ENCODE peak calls at places on chromosomes 16 and 17, in nine cellular contexts. T, Y, R, K, W, S, N, B and M are unnamed samples.

GRCh38 chr16:82108101-82108500 is 61.9 kb downstream of the MPHOSPH6 start:
- DNase-seq in T (no peak), Y (no peak), R (no peak), K (no peak), W (no peak), S (no peak), N (no peak), B (no peak), M (no peak)

GRCh38 chr17:61731330-61731729 is 132.0 kb downstream of the BRIP1 start:
- DNase-seq in T (no peak), Y (no peak), R (no peak), K (no peak), W (no peak), S (no peak), N (no peak), B (no peak), M (no peak)

GRCh38 chr16:14302399-14303181 is 231.5 kb downstream of the MRTFB start:
- DNase-seq in T (no peak), Y (peak; percentile 22), R (no peak), K (no peak), W (peak; percentile 67), S (peak; percentile 73), N (no peak), B (peak; percentile 69), M (no peak)

GRCh38 chr16:87951550-87952538 is 610 bp downstream of the BANP start:
- DNase-seq in T (no peak), Y (no peak), R (no peak), K (peak; percentile 61), W (no peak), S (peak; percentile 87), N (no peak), B (peak; percentile 52), M (no peak)

GRCh38 chr16:66935319-66936011 is at the start of gene CES2:
- DNase-seq in T (peak; percentile 30), Y (peak; percentile 85), R (no peak), K (peak; percentile 62), W (no peak), S (peak; percentile 91), N (no peak), B (peak; percentile 86), M (peak; percentile 90)

GRCh38 chr17:57569860-57570259 is 175.2 kb downstream of the CCDC182 start:
- DNase-seq in T (no peak), Y (no peak), R (no peak), K (no peak), W (no peak), S (no peak), N (no peak), B (no peak), M (no peak)

GRCh38 chr16:4471869-4472268 is 2.6 kb downstream of the NMRAL1 start:
- DNase-seq in T (no peak), Y (no peak), R (no peak), K (no peak), W (no peak), S (no peak), N (no peak), B (no peak), M (peak; percentile 37)

GRCh38 chr17:43021739-43022512 is at the start of gene VAT1:
- DNase-seq in T (peak; percentile 78), Y (peak; percentile 76), R (no peak), K (peak; percentile 89), W (peak; percentile 91), S (peak; percentile 91), N (peak; percentile 66), B (peak; percentile 90), M (peak; percentile 85)

GRCh38 chr16:83602797-83603735 is 204.7 kb upstream of the HSBP1 start:
- DNase-seq in T (no peak), Y (no peak), R (no peak), K (no peak), W (no peak), S (no peak), N (no peak), B (no peak), M (no peak)

GRCh38 chr17:78022425-78022824 is 63.9 kb downstream of the TNRC6C start:
- DNase-seq in T (no peak), Y (no peak), R (no peak), K (no peak), W (no peak), S (no peak), N (no peak), B (peak; percentile 83), M (no peak)

GRCh38 chr16:20879175-20880053 is 20.7 kb downstream of the DCUN1D3 start:
- DNase-seq in T (peak; percentile 63), Y (peak; percentile 61), R (no peak), K (no peak), W (no peak), S (no peak), N (no peak), B (peak; percentile 58), M (peak; percentile 56)

GRCh38 chr17:58052951-58053715 is 30.1 kb upstream of the DYNLL2 start:
- DNase-seq in T (no peak), Y (no peak), R (no peak), K (no peak), W (no peak), S (no peak), N (no peak), B (peak; percentile 51), M (no peak)

GRCh38 chr16:70158261-70158939 is 15.2 kb upstream of the CLEC18C start:
- DNase-seq in T (no peak), Y (no peak), R (no peak), K (no peak), W (no peak), S (no peak), N (no peak), B (no peak), M (no peak)

GRCh38 chr16:57042157-57043111 is 49.9 kb upstream of the CPNE2 start:
- DNase-seq in T (no peak), Y (peak; percentile 75), R (no peak), K (no peak), W (no peak), S (no peak), N (peak; percentile 86), B (no peak), M (peak; percentile 92)

GRCh38 chr17:45816966-45817365 is 27.7 kb upstream of the SPPL2C start:
- DNase-seq in T (no peak), Y (no peak), R (no peak), K (no peak), W (no peak), S (no peak), N (no peak), B (no peak), M (no peak)

GRCh38 chr16:79475841-79476240 is 124.7 kb downstream of the MAF start:
- DNase-seq in T (no peak), Y (no peak), R (no peak), K (no peak), W (no peak), S (no peak), N (no peak), B (no peak), M (no peak)

GRCh38 chr16:66493490-66494401 is 56.2 kb downstream of the TK2 start:
- DNase-seq in T (no peak), Y (no peak), R (no peak), K (no peak), W (no peak), S (no peak), N (no peak), B (no peak), M (no peak)

GRCh38 chr17:77203846-77204245 is 63.1 kb downstream of the SEC14L1 start:
- DNase-seq in T (no peak), Y (no peak), R (no peak), K (no peak), W (no peak), S (no peak), N (no peak), B (no peak), M (no peak)

GRCh38 chr17:5770556-5771270 is 186.4 kb upstream of the NLRP1 start:
- DNase-seq in T (no peak), Y (no peak), R (no peak), K (no peak), W (no peak), S (no peak), N (no peak), B (no peak), M (no peak)
- H3K4me3 ChIP-seq in T (no peak overlapping the region), Y (no peak overlapping the region), R (no peak overlapping the region), K (no peak overlapping the region), W (no peak overlapping the region), S (no peak overlapping the region), N (no peak overlapping the region), B (no peak overlapping the region), M (no peak overlapping the region)

DNA sequence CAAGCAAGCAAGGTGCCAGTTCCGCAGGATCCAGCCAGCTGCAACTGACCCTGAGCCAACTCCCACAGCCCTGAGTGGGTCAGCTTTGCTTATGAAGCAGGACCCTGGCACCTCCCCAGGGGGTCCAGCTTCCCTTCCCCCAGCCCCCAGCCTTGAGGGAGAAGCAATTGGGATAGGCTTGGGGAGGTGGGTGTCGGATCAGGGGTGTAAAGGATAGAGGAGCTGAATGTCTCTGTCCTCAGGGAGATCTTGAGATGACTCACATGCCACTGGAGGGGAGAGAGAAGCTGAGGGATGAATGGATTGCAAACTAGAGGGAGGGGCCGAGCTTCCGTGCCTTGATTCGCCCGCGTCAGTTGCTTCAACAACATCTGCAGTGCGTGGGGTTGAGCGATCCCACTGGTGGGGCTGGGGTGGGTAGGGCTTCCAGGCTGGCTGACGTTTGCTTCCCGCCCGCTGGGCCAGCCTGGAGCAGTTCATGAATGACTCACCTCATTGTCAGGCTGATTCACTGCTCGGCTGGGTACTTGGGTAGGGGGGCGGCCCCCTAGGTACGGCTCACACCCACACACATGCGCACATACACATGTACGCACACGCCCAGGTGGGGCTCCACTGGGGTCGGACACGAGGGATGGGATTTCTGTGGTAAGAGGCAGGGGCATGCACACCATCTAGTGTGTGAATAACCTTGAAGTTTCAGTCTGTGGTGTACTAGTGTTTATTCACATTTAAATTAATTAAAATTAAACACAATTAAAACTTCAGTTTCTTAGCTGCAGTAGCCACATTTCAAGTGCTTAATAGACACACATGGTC is 3.6 kb upstream of the HROB start:
- DNase-seq in T (peak; percentile 99), Y (peak; percentile 99), R (peak; percentile 73), K (peak; percentile 73), W (peak; percentile 88), S (peak; percentile 97), N (no peak), B (peak; percentile 100), M (peak; percentile 99)
- H3K4me3 ChIP-seq in T (peak overlapping the region; percentile 33), Y (peak overlapping the region; percentile 6), R (peak overlapping the region; percentile 42), K (no peak overlapping the region), W (peak overlapping the region; percentile 45), S (no peak overlapping the region), N (no peak overlapping the region), B (peak overlapping the region; percentile 61), M (peak overlapping the region; percentile 23)

GRCh38 chr17:79844869-79845600 is 5.8 kb upstream of the CBX4 start:
- DNase-seq in T (no peak), Y (no peak), R (no peak), K (peak; percentile 62), W (peak; percentile 71), S (peak; percentile 85), N (peak; percentile 36), B (peak; percentile 58), M (peak; percentile 29)
- H3K4me3 ChIP-seq in T (peak overlapping the region; percentile 14), Y (no peak overlapping the region), R (peak overlapping the region; percentile 64), K (peak overlapping the region; percentile 61), W (peak overlapping the region; percentile 10), S (peak overlapping the region; percentile 63), N (no peak overlapping the region), B (peak overlapping the region; percentile 77), M (no peak overlapping the region)

DNA sequence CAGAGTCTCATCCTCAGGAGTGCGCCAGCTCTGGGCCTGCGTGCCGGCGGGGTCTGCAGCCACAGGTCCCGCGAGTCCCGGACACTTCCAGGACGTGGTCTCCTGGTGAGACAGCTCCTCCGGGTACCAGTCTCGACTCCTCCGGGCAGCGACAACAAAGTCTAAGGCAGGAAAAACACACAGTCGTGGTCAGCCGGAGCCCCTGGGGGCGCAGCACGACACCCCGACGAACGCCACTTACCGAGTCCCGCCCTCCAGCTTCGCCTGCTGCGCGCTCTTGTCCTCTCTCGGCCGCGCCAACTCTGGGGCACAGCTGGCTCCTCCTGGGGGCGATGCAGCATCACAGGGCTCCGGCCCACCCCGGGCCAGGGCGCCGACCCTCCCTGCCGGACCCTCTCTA is 13.4 kb downstream of the MIS12 start:
- DNase-seq in T (no peak), Y (no peak), R (no peak), K (no peak), W (no peak), S (peak; percentile 82), N (no peak), B (peak; percentile 39), M (no peak)
- H3K4me3 ChIP-seq in T (peak overlapping the region; percentile 64), Y (peak overlapping the region; percentile 39), R (no peak overlapping the region), K (peak overlapping the region; percentile 51), W (peak overlapping the region; percentile 62), S (peak overlapping the region; percentile 55), N (no peak overlapping the region), B (peak overlapping the region; percentile 78), M (no peak overlapping the region)